ENCODE peak calls at places on chromosomes 6 and 20, in four cellular contexts. W is WTC11, S is HEK293T, E is HepG2. N is an unnamed sample.

GRCh38 chr6:132763269-132763668 is 5.6 kb upstream of the VNN2 start:
- DNase-seq in W (no peak), E (no peak), S (no peak), N (peak; percentile 18)

GRCh38 chr20:47876348-47877056 is 91.2 kb upstream of the SULF2 start:
- DNase-seq in W (no peak), S (no peak), E (no peak), N (no peak)

GRCh38 chr20:50533061-50533460 is 22.9 kb downstream of the PTPN1 start:
- DNase-seq in W (no peak), S (no peak), E (no peak), N (no peak)

GRCh38 chr20:47768016-47768953 is 17.0 kb downstream of the SULF2 start:
- DNase-seq in S (no peak), W (no peak), E (no peak), N (no peak)

GRCh38 chr6:100514603-100515002 is 49.9 kb upstream of the SIM1 start:
- DNase-seq in E (no peak), W (no peak), S (no peak), N (no peak)

GRCh38 chr20:1328680-1329330 is at the start of gene SDCBP2:
- DNase-seq in W (no peak), S (no peak), E (no peak), N (no peak)

GRCh38 chr20:48340915-48341314 is 486.9 kb downstream of the PREX1 start:
- DNase-seq in E (no peak), S (no peak), W (no peak), N (no peak)

GRCh38 chr6:167245586-167245985 is 45.5 kb upstream of the UNC93A start:
- DNase-seq in W (no peak), S (no peak), E (no peak), N (no peak)

GRCh38 chr6:169725270-169726048 is 1.2 kb upstream of the PHF10 start:
- DNase-seq in W (peak; percentile 48), E (peak; percentile 97), S (peak; percentile 40), N (peak; percentile 76)

GRCh38 chr20:33910056-33910455 is 83.7 kb upstream of the RALY start:
- DNase-seq in S (no peak), E (no peak), W (no peak), N (no peak)

GRCh38 chr6:24823185-24823584 is 24.5 kb upstream of the ARMH2 start:
- DNase-seq in S (no peak), E (no peak), W (no peak), N (no peak)

GRCh38 chr6:36334832-36335459 is 1.7 kb downstream of the BNIP5 start:
- DNase-seq in E (peak; percentile 60), S (no peak), W (no peak), N (peak; percentile 26)

GRCh38 chr6:80643881-80644280 is 537.4 kb downstream of the BCKDHB start:
- DNase-seq in W (no peak), S (no peak), E (no peak), N (no peak)

GRCh38 chr6:54861846-54862616 is 15.5 kb downstream of the FAM83B start:
- DNase-seq in S (no peak), W (no peak), E (no peak), N (no peak)

GRCh38 chr6:85111481-85112001 is 338.3 kb upstream of the NT5E start:
- DNase-seq in E (no peak), W (peak; percentile 14), S (no peak), N (no peak)

GRCh38 chr6:22975079-22975478 is 405.7 kb downstream of the HDGFL1 start:
- DNase-seq in S (no peak), W (no peak), E (no peak), N (no peak)

GRCh38 chr6:108947114-108947854 is 99.1 kb downstream of the ARMC2 start:
- DNase-seq in S (no peak), W (no peak), E (no peak), N (no peak)

GRCh38 chr6:36914227-36914794 is 28.6 kb downstream of the C6orf89 start:
- DNase-seq in W (peak; percentile 70), E (peak; percentile 85), S (no peak), N (no peak)

GRCh38 chr6:27591660-27592059 is 118.8 kb upstream of the ZNF184 start:
- DNase-seq in W (no peak), S (no peak), E (peak; percentile 72), N (peak; percentile 54)

GRCh38 chr6:38510205-38510604 is 129.5 kb downstream of the BTBD9 start:
- DNase-seq in W (no peak), E (no peak), S (no peak), N (no peak)

GRCh38 chr6:51857134-51857533 is 230.3 kb downstream of the PKHD1 start:
- DNase-seq in E (no peak), S (no peak), W (no peak), N (no peak)

GRCh38 chr6:51855310-51856082 is 231.9 kb downstream of the PKHD1 start:
- DNase-seq in W (peak; percentile 23), E (peak; percentile 79), S (peak; percentile 44), N (peak; percentile 74)

GRCh38 chr6:51854347-51854746 is 233.1 kb downstream of the PKHD1 start:
- DNase-seq in E (no peak), S (no peak), W (no peak), N (no peak)

GRCh38 chr6:51856508-51856907 is 230.9 kb downstream of the PKHD1 start:
- DNase-seq in S (no peak), W (no peak), E (no peak), N (no peak)

DNA sequence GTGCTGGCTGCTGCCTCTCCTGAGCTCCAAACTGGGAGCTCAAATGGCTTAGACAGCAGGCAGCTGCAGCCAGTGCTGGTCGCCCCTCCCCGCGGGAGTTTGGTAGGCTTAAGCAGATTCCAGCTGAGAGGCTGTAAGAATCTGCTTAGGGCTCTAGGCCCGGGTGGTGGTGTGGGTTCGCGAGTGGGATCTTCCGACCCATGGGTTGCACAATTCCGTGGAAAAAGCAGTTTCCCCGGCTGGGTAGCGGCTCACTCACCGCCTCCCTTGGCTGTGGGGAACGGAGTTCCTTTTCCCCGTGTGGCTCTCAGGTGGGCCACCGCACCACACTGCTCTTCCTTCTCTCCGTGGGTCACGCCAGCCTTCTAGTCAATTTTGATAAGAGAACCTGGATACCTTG is 232.5 kb downstream of the PKHD1 start:
- DNase-seq in W (peak; percentile 28), E (no peak), S (no peak), N (no peak)
- TF ChIP-seq ELF4 in W (no peak), E (no peak), S (no peak), N (no peak)

GRCh38 chr20:2475850-2476741 is 5.5 kb upstream of the SNRPB start:
- DNase-seq in E (peak; percentile 90), S (no peak), W (no peak), N (no peak)
- TF ChIP-seq ELF4 in E (no peak), S (no peak), W (no peak), N (no peak)

GRCh38 chr20:7853493-7853892 is 86.8 kb downstream of the HAO1 start:
- DNase-seq in W (no peak), E (no peak), S (no peak), N (no peak)
- TF ChIP-seq ELF4 in W (no peak), E (no peak), S (no peak), N (no peak)

GRCh38 chr6:150932976-150933375 is 67.5 kb downstream of the MTHFD1L start:
- DNase-seq in E (no peak), S (no peak), W (no peak), N (no peak)

GRCh38 chr6:150930816-150931215 is 65.3 kb downstream of the MTHFD1L start:
- DNase-seq in W (no peak), S (no peak), E (no peak), N (no peak)

GRCh38 chr6:150928882-150929281 is 63.4 kb downstream of the MTHFD1L start:
- DNase-seq in E (no peak), S (peak; percentile 41), W (peak; percentile 39), N (peak; percentile 35)

GRCh38 chr6:150925655-150925928 is 60.1 kb downstream of the MTHFD1L start:
- DNase-seq in W (no peak), S (no peak), E (no peak), N (no peak)

DNA sequence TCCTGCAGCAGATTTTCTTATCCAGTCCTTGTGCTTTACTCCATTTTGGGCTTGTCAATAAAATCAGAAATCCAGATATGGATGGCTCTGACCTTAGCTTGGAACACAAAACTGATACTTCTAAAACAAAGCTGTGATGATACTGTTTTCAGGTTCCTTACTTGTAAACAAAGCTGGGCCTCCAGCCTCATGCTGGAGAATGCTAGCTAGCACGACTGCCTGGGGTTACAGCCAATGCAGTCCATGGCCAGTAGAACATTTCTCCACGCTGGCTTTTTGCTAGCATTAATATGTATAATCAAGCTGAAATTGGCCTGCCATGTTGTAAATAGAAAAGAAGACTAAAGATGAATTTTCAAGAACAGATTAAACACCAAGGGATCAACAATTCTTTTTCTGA is 63.9 kb downstream of the MTHFD1L start:
- DNase-seq in E (no peak), S (no peak), W (no peak), N (no peak)
- TF ChIP-seq ELF4 in E (no peak), S (no peak), W (no peak), N (no peak)